ENCODE peak calls at places on chromosome 2, in five cellular contexts. N is SK-N-SH, D is K562, G is HepG2, W is HCT116. Y is an unnamed sample.

GRCh38 chr2:32355976-32356734 is 668 bp upstream of the BIRC6 start:
- DNase-seq in N (no peak), D (no peak), G (no peak), W (no peak), Y (no peak)

GRCh38 chr2:49360051-49360767 is 205.9 kb upstream of the FSHR start:
- DNase-seq in N (peak; percentile 65), D (no peak), G (no peak), W (no peak), Y (no peak)

GRCh38 chr2:232998666-232998985 is 14.4 kb downstream of the NGEF start:
- DNase-seq in N (no peak), D (no peak), G (no peak), W (no peak), Y (no peak)

GRCh38 chr2:2719781-2720180 is 388.7 kb upstream of the MYT1L start:
- DNase-seq in N (no peak), D (no peak), G (no peak), W (no peak), Y (no peak)

GRCh38 chr2:168685619-168686453 is 116.6 kb upstream of the NOSTRIN start:
- DNase-seq in N (peak; percentile 37), D (peak; percentile 23), G (no peak), W (no peak), Y (peak; percentile 81)

GRCh38 chr2:233386382-233387041 is 32.2 kb downstream of the DGKD start:
- DNase-seq in N (no peak), D (no peak), G (no peak), W (no peak), Y (peak; percentile 20)

GRCh38 chr2:236972491-236973379 is 113.0 kb upstream of the COPS8 start:
- DNase-seq in N (no peak), D (no peak), G (peak; percentile 76), W (no peak), Y (no peak)

GRCh38 chr2:112812318-112813042 is 24.1 kb downstream of the IL1B start:
- DNase-seq in N (no peak), D (peak; percentile 43), G (no peak), W (no peak), Y (peak; percentile 66)

GRCh38 chr2:99066602-99067001 is 74.9 kb upstream of the C2orf15 start:
- DNase-seq in N (peak; percentile 34), D (no peak), G (peak; percentile 64), W (peak; percentile 15), Y (peak; percentile 68)

GRCh38 chr2:35548171-35548570 is 807.4 kb upstream of the CRIM1 start:
- DNase-seq in N (no peak), D (no peak), G (no peak), W (no peak), Y (no peak)

GRCh38 chr2:213279961-213280360 is 4.3 kb upstream of the SPAG16 start:
- DNase-seq in N (no peak), D (no peak), G (no peak), W (no peak), Y (no peak)

GRCh38 chr2:63856302-63856600 is 14.6 kb downstream of the UGP2 start:
- DNase-seq in N (no peak), D (no peak), G (no peak), W (no peak), Y (no peak)

GRCh38 chr2:120348134-120349103 is 2.5 kb downstream of the INHBB start:
- DNase-seq in N (no peak), D (no peak), G (peak; percentile 85), W (no peak), Y (no peak)

GRCh38 chr2:99374747-99375146 is 37.6 kb downstream of the EIF5B start:
- DNase-seq in N (no peak), D (no peak), G (no peak), W (no peak), Y (no peak)

GRCh38 chr2:43636616-43637015 is 444 bp upstream of the PLEKHH2 start:
- DNase-seq in N (no peak), D (no peak), G (no peak), W (no peak), Y (no peak)

GRCh38 chr2:162073776-162074578 is at the start of gene DPP4:
- DNase-seq in N (peak; percentile 34), D (no peak), G (peak; percentile 65), W (no peak), Y (peak; percentile 26)

GRCh38 chr2:177746358-177746757 is 326.2 kb downstream of the PDE11A start:
- DNase-seq in N (no peak), D (no peak), G (no peak), W (no peak), Y (peak; percentile 77)

GRCh38 chr2:217434183-217434620 is 568.6 kb downstream of the TNS1 start:
- DNase-seq in N (peak; percentile 82), D (peak; percentile 28), G (peak; percentile 69), W (peak; percentile 45), Y (peak; percentile 86)

GRCh38 chr2:112622528-112622849 is 23.2 kb upstream of the SLC20A1 start:
- DNase-seq in N (no peak), D (no peak), G (no peak), W (no peak), Y (no peak)

DNA sequence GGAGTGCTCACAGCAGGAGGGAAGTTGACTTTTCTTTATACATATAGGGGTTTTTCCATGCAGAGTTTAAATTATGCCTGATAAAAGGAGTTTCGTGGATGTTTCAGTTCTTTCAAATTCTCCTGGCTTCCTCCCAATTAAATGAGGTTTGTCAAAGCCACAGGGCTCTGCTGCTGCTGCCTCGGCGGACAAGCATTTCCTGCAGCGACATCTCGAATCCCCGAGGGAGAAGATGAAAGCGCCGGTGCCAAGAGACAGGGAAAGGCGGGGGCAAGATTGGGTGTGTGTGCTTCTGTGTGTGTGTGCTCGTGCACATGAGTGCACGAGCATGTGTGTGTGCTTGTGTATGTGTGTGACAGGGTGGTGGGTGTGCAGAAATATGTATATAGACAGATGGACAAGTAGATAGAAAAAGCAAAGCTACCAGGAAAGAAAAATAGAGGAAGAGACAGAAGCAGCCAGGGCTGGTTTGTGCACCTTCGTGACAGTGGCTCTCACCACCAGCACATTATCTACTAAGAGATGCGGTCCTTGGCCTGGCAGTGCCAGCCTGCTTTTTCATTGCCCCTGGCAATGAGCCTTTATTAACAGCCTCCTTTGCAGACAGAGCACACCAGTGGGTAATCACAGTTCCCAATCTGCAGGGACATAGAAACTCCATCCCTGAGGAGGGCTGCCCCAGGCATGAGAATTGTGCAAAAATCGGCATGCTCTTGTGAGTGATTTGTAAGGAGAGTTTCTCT is 76.2 kb downstream of the CDK15 start:
- DNase-seq in N (peak; percentile 59), D (no peak), G (no peak), W (no peak), Y (no peak)
- H3K4me3 ChIP-seq in N (no peak overlapping the region), D (no peak overlapping the region), G (no peak overlapping the region), W (no peak overlapping the region), Y (no peak overlapping the region)

GRCh38 chr2:215356334-215356947 is 44.6 kb downstream of the ATIC start:
- DNase-seq in N (no peak), D (no peak), G (no peak), W (no peak), Y (no peak)
- TF ChIP-seq MAX in N (no peak), D (no peak), G (no peak), W (no peak), Y (no peak)

GRCh38 chr2:28730641-28731146 is 20.9 kb upstream of the PPP1CB start:
- DNase-seq in N (no peak), D (no peak), G (no peak), W (no peak), Y (no peak)

GRCh38 chr2:28735511-28735910 is 16.1 kb upstream of the PPP1CB start:
- DNase-seq in N (no peak), D (no peak), G (no peak), W (no peak), Y (no peak)

GRCh38 chr2:28737655-28738054 is 14.0 kb upstream of the PPP1CB start:
- DNase-seq in N (no peak), D (no peak), G (no peak), W (no peak), Y (no peak)

DNA sequence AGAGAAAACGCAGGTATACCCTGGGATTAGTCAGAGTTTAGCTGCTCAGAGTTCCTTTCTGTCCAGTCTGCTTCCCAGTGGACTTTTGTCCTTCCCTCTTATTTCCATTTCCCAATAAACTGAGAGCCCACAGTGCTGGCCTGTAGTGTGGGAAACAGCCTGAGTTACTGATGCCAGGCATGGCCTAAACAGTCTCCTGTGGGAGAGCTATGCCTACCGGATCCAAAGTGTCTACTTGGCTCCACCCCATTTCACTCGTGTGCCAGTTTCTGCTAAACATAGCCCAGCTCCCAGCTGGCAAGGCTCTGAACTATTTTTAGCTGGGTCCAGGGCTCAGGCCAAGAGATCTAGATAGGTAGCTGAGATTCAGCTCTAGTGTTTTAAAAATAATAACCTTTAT is 15.6 kb upstream of the PPP1CB start:
- DNase-seq in N (peak; percentile 40), D (no peak), G (no peak), W (no peak), Y (peak; percentile 49)
- TF ChIP-seq POLR2AphosphoS5 in N (no peak), D (no peak), G (no peak), W (peak; percentile 16), Y (no peak)

DNA sequence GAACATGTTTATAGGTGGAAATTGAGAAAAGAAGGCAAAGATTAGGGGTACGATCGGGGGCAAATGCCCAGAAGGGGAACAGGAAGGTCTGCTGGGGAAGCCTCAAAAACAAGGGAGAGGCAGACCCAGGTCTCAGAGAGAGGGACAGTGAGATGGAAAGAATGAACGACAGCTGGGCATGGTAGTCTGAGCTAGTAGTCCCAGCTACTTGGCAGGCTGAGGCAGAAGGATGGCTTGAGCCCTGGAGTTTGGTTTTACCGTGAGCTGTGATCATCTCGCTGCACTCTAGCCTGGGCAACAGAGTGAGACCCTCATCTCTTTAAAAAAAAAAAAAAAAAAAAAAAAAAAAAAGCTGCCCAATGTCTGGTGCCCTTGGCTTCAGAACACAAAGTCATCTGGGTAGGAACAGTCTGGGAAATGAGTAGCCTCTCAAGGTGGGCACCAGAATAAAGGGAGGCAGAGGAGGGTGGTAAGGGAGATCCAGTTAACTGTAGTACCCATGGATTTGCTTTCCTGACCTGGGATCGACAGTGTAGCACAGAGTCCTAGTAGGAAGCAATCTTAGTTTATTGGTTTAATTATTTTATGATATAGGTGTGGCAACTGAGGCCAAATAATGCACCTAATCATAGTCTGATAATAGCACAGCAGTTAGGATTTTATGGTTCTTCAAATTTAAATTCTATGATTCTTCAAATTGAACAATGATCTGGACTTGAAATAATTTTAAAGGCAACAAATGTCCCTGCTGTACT is 3.5 kb downstream of the RRM2 start:
- DNase-seq in N (no peak), D (no peak), G (no peak), W (no peak), Y (no peak)
- H3K4me3 ChIP-seq in N (no peak overlapping the region), D (no peak overlapping the region), G (no peak overlapping the region), W (no peak overlapping the region), Y (no peak overlapping the region)